ENCODE peak calls at places on chromosome 22, in five cellular contexts. One of them, this sample, is unnamed.

GRCh38 chr22:33969052-33969451 is 48.8 kb upstream of the LARGE1 start:
- DNase-seq in bronchial epithelial cell: peak; percentile 45
- DNase-seq in lower leg skin: no peak
- DNase-seq in NCI-H1417: no peak
- DNase-seq in type B pancreatic cell: no peak
- DNase-seq in this sample: no peak

GRCh38 chr22:22800716-22801115 is 86.9 kb upstream of the IGLL5 start:
- DNase-seq in bronchial epithelial cell: no peak
- DNase-seq in lower leg skin: no peak
- DNase-seq in NCI-H1417: no peak
- DNase-seq in type B pancreatic cell: no peak
- DNase-seq in this sample: no peak

GRCh38 chr22:39348909-39349505 is 784 bp upstream of the SYNGR1 start:
- DNase-seq in bronchial epithelial cell: no peak
- DNase-seq in lower leg skin: no peak
- DNase-seq in NCI-H1417: no peak
- DNase-seq in type B pancreatic cell: no peak
- DNase-seq in this sample: no peak

GRCh38 chr22:20113551-20114310 is 2.2 kb upstream of the RANBP1 start:
- DNase-seq in bronchial epithelial cell: no peak
- DNase-seq in lower leg skin: no peak
- DNase-seq in NCI-H1417: no peak
- DNase-seq in type B pancreatic cell: no peak
- DNase-seq in this sample: no peak

GRCh38 chr22:32080904-32081303 is 37.8 kb downstream of the SLC5A1 start:
- DNase-seq in bronchial epithelial cell: peak; percentile 61
- DNase-seq in lower leg skin: no peak
- DNase-seq in NCI-H1417: peak; percentile 6
- DNase-seq in type B pancreatic cell: no peak
- DNase-seq in this sample: peak; percentile 48

GRCh38 chr22:30884211-30885000 is 84.2 kb downstream of the MORC2 start:
- DNase-seq in bronchial epithelial cell: no peak
- DNase-seq in lower leg skin: no peak
- DNase-seq in NCI-H1417: no peak
- DNase-seq in type B pancreatic cell: no peak
- DNase-seq in this sample: no peak

GRCh38 chr22:38572065-38572464 is 2.1 kb upstream of the DMC1 start:
- DNase-seq in bronchial epithelial cell: peak; percentile 53
- DNase-seq in lower leg skin: no peak
- DNase-seq in NCI-H1417: peak; percentile 13
- DNase-seq in type B pancreatic cell: no peak
- DNase-seq in this sample: peak; percentile 49

GRCh38 chr22:49807780-49808708 is 19.6 kb downstream of the BRD1 start:
- DNase-seq in bronchial epithelial cell: no peak
- DNase-seq in lower leg skin: no peak
- DNase-seq in NCI-H1417: no peak
- DNase-seq in type B pancreatic cell: no peak
- DNase-seq in this sample: peak; percentile 88

GRCh38 chr22:19632671-19633148 is 81.6 kb upstream of the SEPTIN5 start:
- DNase-seq in bronchial epithelial cell: peak; percentile 44
- DNase-seq in lower leg skin: peak; percentile 79
- DNase-seq in NCI-H1417: no peak
- DNase-seq in type B pancreatic cell: no peak
- DNase-seq in this sample: no peak

GRCh38 chr22:25775501-25775900 is 33.5 kb downstream of the MYO18B start:
- DNase-seq in bronchial epithelial cell: no peak
- DNase-seq in lower leg skin: no peak
- DNase-seq in NCI-H1417: no peak
- DNase-seq in type B pancreatic cell: no peak
- DNase-seq in this sample: no peak

GRCh38 chr22:32686354-32686753 is 115.2 kb upstream of the TIMP3 start:
- DNase-seq in bronchial epithelial cell: no peak
- DNase-seq in lower leg skin: no peak
- DNase-seq in NCI-H1417: no peak
- DNase-seq in type B pancreatic cell: no peak
- DNase-seq in this sample: no peak

GRCh38 chr22:24554316-24555159 is at the start of gene GUCD1:
- DNase-seq in bronchial epithelial cell: peak; percentile 18
- DNase-seq in lower leg skin: no peak
- DNase-seq in NCI-H1417: no peak
- DNase-seq in type B pancreatic cell: no peak
- DNase-seq in this sample: peak; percentile 8

GRCh38 chr22:37896939-37897338 is 9.2 kb upstream of the MICALL1 start:
- DNase-seq in bronchial epithelial cell: no peak
- DNase-seq in lower leg skin: no peak
- DNase-seq in NCI-H1417: no peak
- DNase-seq in type B pancreatic cell: no peak
- DNase-seq in this sample: no peak

GRCh38 chr22:36955691-36956090 is 42.3 kb downstream of the CSF2RB start:
- DNase-seq in bronchial epithelial cell: peak; percentile 69
- DNase-seq in lower leg skin: no peak
- DNase-seq in NCI-H1417: no peak
- DNase-seq in type B pancreatic cell: no peak
- DNase-seq in this sample: no peak